ENCODE peak calls at places on chromosomes 6 and 20, in nine cellular contexts. A, R, W, U, L, G, Q, V and T are unnamed samples. For H3K27me3, the result is how much of the 10 kb centered on the place peaks cover.

GRCh38 chr6:143299253-143300166 is 151.0 kb downstream of the ADAT2 start:
- DNase-seq in R (no peak), W (no peak), Q (no peak), U (peak), A (no peak), V (no peak), G (no peak), L (no peak), T (no peak)

GRCh38 chr20:25579081-25579770 is 6.1 kb downstream of the NINL start:
- DNase-seq in A (peak), W (peak), V (peak), G (no peak), U (peak), R (no peak), L (peak), Q (no peak), T (no peak)

GRCh38 chr6:106628658-106629102 is 618 bp downstream of the RTN4IP1 start:
- DNase-seq in Q (no peak), W (peak), R (no peak), G (no peak), L (peak), U (no peak), V (peak), A (peak), T (no peak)

GRCh38 chr20:58707770-58708169 is 15.2 kb downstream of the NPEPL1 start:
- DNase-seq in A (no peak), Q (no peak), V (no peak), G (no peak), L (no peak), U (no peak), W (no peak), R (no peak), T (no peak)

GRCh38 chr6:40477246-40478126 is 109.7 kb downstream of the LRFN2 start:
- DNase-seq in A (no peak), W (peak), L (no peak), Q (no peak), R (no peak), U (peak), G (no peak), V (peak), T (peak)

GRCh38 chr20:51393566-51393965 is 149.0 kb downstream of the NFATC2 start:
- DNase-seq in V (peak), W (no peak), U (no peak), G (no peak), R (no peak), Q (no peak), L (no peak), A (no peak), T (no peak)

GRCh38 chr6:15945593-15946159 is 183.2 kb upstream of the MYLIP start:
- DNase-seq in U (no peak), Q (no peak), L (peak), V (no peak), R (no peak), G (peak), W (no peak), A (no peak), T (peak)

GRCh38 chr6:7050911-7051779 is 56.6 kb upstream of the RREB1 start:
- DNase-seq in Q (no peak), R (peak), G (no peak), U (peak), A (no peak), W (no peak), L (peak), V (peak), T (peak)

GRCh38 chr6:17454316-17455005 is 61.1 kb downstream of the CAP2 start:
- DNase-seq in Q (no peak), W (no peak), G (no peak), R (no peak), U (no peak), L (peak), A (no peak), V (no peak), T (peak)

GRCh38 chr20:45946149-45946970 is 11.9 kb downstream of the PCIF1 start:
- DNase-seq in A (peak), G (peak), U (no peak), W (no peak), Q (no peak), V (no peak), R (no peak), L (peak), T (peak)

GRCh38 chr20:50256577-50256976 is 65.9 kb downstream of the CEBPB start:
- DNase-seq in W (no peak), U (no peak), Q (no peak), R (no peak), V (no peak), A (no peak), L (no peak), G (no peak), T (peak)

GRCh38 chr6:78611886-78612480 is 255.4 kb upstream of the IRAK1BP1 start:
- DNase-seq in G (no peak), W (no peak), U (peak), A (peak), L (no peak), R (no peak), V (peak), Q (no peak), T (peak)

GRCh38 chr6:133300896-133301295 is 59.7 kb downstream of the EYA4 start:
- DNase-seq in G (no peak), R (no peak), L (no peak), Q (no peak), W (no peak), A (no peak), U (no peak), V (no peak), T (no peak)

GRCh38 chr6:149723771-149724417 is 6.0 kb upstream of the LATS1 start:
- DNase-seq in G (peak), V (peak), A (peak), L (peak), R (peak), W (peak), U (peak), Q (peak), T (peak)

GRCh38 chr20:37968726-37969401 is 64.4 kb downstream of the TTI1 start:
- DNase-seq in W (no peak), L (no peak), A (no peak), Q (no peak), U (peak), R (no peak), G (no peak), V (peak), T (peak)

GRCh38 chr6:144722214-144722737 is 437.1 kb downstream of the UTRN start:
- DNase-seq in L (peak), A (no peak), R (no peak), U (no peak), G (no peak), W (no peak), V (no peak), Q (no peak), T (no peak)

GRCh38 chr20:38298768-38299288 is 5.1 kb upstream of the BPI start:
- DNase-seq in W (no peak), U (no peak), G (peak), Q (no peak), A (no peak), L (peak), R (no peak), V (no peak), T (no peak)

GRCh38 chr20:676315-676937 is 824 bp upstream of the SCRT2 start:
- DNase-seq in R (no peak), V (peak), Q (no peak), G (no peak), U (peak), W (no peak), A (no peak), L (no peak), T (no peak)

GRCh38 chr20:43011491-43011890 is 178.2 kb downstream of the PTPRT start:
- DNase-seq in R (no peak), W (no peak), V (no peak), G (no peak), A (no peak), Q (no peak), L (no peak), U (no peak), T (no peak)

GRCh38 chr20:43007525-43007924 is 182.2 kb downstream of the PTPRT start:
- DNase-seq in R (no peak), U (no peak), A (no peak), L (no peak), Q (no peak), G (no peak), V (no peak), W (no peak), T (no peak)

GRCh38 chr20:43006651-43007375 is 182.9 kb downstream of the PTPRT start:
- DNase-seq in A (no peak), W (no peak), U (no peak), Q (no peak), G (no peak), V (no peak), L (no peak), R (no peak), T (no peak)

GRCh38 chr20:43009497-43009896 is 180.2 kb downstream of the PTPRT start:
- DNase-seq in R (no peak), G (no peak), W (no peak), A (no peak), V (no peak), Q (no peak), L (no peak), U (no peak), T (no peak)
- H2AFZ ChIP-seq in R (no peak), G (no peak), W (no peak), A (no peak), V (no peak), Q (no peak), L (no peak), U (no peak), T (no peak)

DNA sequence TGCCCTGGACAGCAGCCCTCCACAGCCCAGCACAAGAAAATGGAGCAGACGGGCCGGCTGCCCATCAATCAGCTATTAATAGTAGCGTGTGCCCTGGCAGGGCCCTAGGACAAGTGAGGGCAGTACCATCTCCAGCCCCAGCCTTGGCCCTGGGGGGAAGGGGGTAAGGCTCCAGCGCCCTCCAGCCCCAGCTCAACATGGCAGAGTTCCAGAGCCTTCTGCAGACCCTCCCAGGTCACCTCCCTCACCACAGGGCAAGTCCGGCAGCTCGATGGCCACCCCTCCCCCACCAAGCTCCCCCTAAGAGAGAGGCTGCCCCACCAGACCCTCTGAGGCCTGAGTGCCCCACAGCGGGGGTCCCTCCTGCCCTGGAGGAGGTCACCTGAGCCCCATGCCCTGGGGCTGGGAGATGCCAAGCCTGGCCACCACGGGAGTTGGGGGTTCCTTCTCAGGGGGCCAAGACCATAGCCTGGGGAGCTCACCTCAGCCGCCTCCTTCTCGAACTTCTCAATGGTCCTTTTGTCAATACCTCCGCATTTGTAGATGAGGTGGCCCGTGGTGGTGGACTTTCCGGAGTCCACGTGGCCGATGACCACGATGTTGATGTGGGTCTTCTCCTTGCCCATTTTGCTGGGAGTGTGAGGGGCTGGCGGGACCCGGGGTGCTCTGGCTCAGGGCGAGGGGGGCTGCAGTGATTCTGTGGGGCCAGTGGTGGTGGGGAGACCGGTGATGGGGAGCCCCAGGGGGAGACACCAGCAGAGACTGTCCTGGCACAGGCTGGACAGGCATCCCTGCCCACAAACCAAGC is 1.5 kb downstream of the EEF1A2 start:
- DNase-seq in W (no peak), A (no peak), G (no peak), V (no peak), L (no peak), Q (no peak), R (no peak), U (no peak), T (no peak)
- H3K4me2 ChIP-seq in W (no peak), A (no peak), G (no peak), V (no peak), L (no peak), Q (peak), R (no peak), U (peak), T (no peak)

DNA sequence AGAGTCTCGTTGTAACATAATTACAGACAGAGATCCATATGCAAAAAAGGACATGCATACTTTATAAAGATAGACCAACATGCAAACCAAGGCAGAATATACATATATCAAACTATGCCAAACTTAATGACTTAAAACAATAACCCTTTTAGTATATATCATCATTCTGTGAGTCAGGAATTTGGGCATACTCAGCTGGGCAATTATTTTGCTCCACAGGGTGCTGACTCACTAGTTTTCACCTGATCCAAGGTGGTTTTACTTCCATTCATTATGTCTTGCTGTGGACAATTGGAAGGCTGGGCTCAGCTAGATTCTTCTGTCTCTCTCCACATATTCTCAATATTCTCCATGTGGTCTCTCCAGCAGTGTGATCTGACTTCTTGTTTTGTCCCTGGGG is 41.2 kb upstream of the RNF146 start:
- DNase-seq in Q (no peak), V (no peak), U (no peak), L (no peak), W (no peak), G (peak), R (no peak), A (no peak), T (no peak)
- H3K27me3 ChIP-seq in Q (under half), V (under half), U (under half), L (under half), W (under half), G (under half), R (under half), A (under half), T (under half)

DNA sequence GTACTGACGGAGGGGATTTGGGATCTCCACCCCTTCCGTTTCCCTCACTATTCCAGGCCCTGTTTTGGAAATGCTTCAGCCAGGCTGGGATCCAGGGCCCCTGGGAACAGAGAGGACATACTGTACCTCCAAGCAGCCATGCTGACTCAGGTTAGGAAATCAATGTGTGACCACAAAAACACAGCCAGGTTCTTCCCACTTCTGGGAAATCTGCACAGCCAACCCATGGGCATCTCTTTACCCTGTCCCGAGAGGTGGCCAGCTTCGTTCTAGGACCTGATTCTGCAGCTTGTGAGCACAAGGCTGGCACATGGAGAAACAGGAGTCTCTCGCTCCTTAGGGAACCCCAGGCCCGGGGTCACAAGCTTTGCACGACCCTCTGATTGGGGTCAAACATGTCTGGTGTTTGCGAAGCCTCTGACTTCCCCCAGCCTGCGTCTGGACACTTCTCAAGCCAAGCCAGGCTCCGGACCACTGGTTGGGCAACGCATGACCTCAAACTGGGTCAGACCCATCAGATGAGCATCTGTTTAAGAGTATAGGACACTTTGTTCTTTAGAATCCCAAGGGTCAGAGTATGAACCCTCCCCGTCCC is 8.3 kb upstream of the TTPAL start:
- DNase-seq in U (peak), V (peak), L (no peak), W (no peak), G (peak), Q (no peak), R (no peak), A (peak), T (peak)
- H2AFZ ChIP-seq in U (peak), V (peak), L (no peak), W (no peak), G (peak), Q (no peak), R (peak), A (peak), T (no peak)

GRCh38 chr6:83226517-83226916 is 33.4 kb downstream of the RWDD2A start:
- DNase-seq in W (no peak), V (no peak), A (no peak), U (no peak), Q (no peak), G (no peak), L (peak), R (no peak), T (no peak)
- H3K4me2 ChIP-seq in W (no peak), V (no peak), A (no peak), U (no peak), Q (no peak), G (no peak), L (no peak), R (no peak), T (no peak)

GRCh38 chr6:160519133-160519532 is 144.9 kb downstream of the LPA start:
- DNase-seq in Q (no peak), A (no peak), L (no peak), G (no peak), R (no peak), W (no peak), U (no peak), V (no peak), T (no peak)
- H3K27me3 ChIP-seq in Q (under half), A (under half), L (under half), G (under half), R (under half), W (under half), U (under half), V (under half), T (under half)

GRCh38 chr20:47351643-47352331 is 4.7 kb downstream of the ZMYND8 start:
- DNase-seq in V (peak), R (no peak), L (peak), G (peak), U (peak), Q (no peak), W (no peak), A (no peak), T (no peak)
- H2AFZ ChIP-seq in V (no peak), R (peak), L (no peak), G (peak), U (no peak), Q (no peak), W (no peak), A (no peak), T (no peak)

GRCh38 chr6:1873781-1874180 is 264.1 kb downstream of the FOXC1 start:
- DNase-seq in Q (no peak), W (no peak), U (no peak), G (no peak), V (peak), R (no peak), L (no peak), A (no peak), T (no peak)
- H3K4me2 ChIP-seq in Q (no peak), W (no peak), U (no peak), G (no peak), V (peak), R (no peak), L (no peak), A (no peak), T (no peak)